ENCODE peak calls at places on chromosomes 11 and 22, in ten cellular contexts. Z, P, M, H, R, Q, V, L, T and C are unnamed samples.
A peak's percentile ranks its signal among the peaks of the same experiment; 100 is the strongest.

GRCh38 chr11:98536023-98536422 is 484.7 kb upstream of the CNTN5 start:
- DNase-seq in P (no peak), V (no peak), M (no peak), T (no peak), Q (no peak), H (no peak), Z (no peak), R (no peak), L (no peak), C (no peak)

GRCh38 chr11:77267910-77268309 is 33.6 kb downstream of the GDPD4 start:
- DNase-seq in Z (peak; percentile 84), T (peak; percentile 63), R (no peak), P (no peak), L (no peak), H (no peak), M (no peak), Q (no peak), V (peak; percentile 72), C (no peak)

GRCh38 chr22:28441720-28442263 is 237.8 kb downstream of the TTC28 start:
- DNase-seq in Q (no peak), T (no peak), L (no peak), M (no peak), P (no peak), H (no peak), R (no peak), Z (peak; percentile 49), V (no peak), C (no peak)

GRCh38 chr11:40381481-40381880 is 1078.0 kb downstream of the LRRC4C start:
- DNase-seq in P (no peak), Q (no peak), H (no peak), Z (no peak), M (no peak), T (no peak), R (no peak), L (no peak), V (no peak), C (no peak)

GRCh38 chr11:78192911-78193341 is 4.2 kb downstream of the USP35 start:
- DNase-seq in V (no peak), Z (no peak), H (peak; percentile 19), M (no peak), L (no peak), R (no peak), P (no peak), Q (no peak), T (no peak), C (no peak)

GRCh38 chr11:61041755-61042518 is 60.4 kb upstream of the CD5 start:
- DNase-seq in L (peak; percentile 27), Z (no peak), R (no peak), H (peak; percentile 93), V (no peak), Q (no peak), T (no peak), M (peak; percentile 81), P (no peak), C (no peak)

GRCh38 chr11:8030526-8031247 is 43.5 kb downstream of the EIF3F start:
- DNase-seq in R (no peak), M (no peak), Z (no peak), P (no peak), L (peak; percentile 11), T (no peak), Q (no peak), V (no peak), H (no peak), C (no peak)

GRCh38 chr11:114078423-114078822 is 18.9 kb downstream of the ZBTB16 start:
- DNase-seq in P (no peak), T (no peak), V (no peak), M (no peak), H (no peak), R (no peak), Z (no peak), Q (no peak), L (no peak), C (no peak)

GRCh38 chr22:40982482-40983385 is 31.6 kb downstream of the RBX1 start:
- DNase-seq in R (no peak), Q (no peak), T (no peak), V (no peak), P (no peak), Z (no peak), H (peak; percentile 74), L (no peak), M (no peak), C (no peak)

GRCh38 chr11:94581926-94582325 is 14.8 kb downstream of the PIWIL4 start:
- DNase-seq in T (no peak), L (peak; percentile 92), Q (no peak), H (no peak), P (no peak), Z (no peak), V (no peak), R (no peak), M (no peak), C (no peak)

GRCh38 chr11:128359515-128359914 is 227.8 kb downstream of the ETS1 start:
- DNase-seq in L (no peak), H (no peak), Q (no peak), M (no peak), Z (peak; percentile 48), R (no peak), T (no peak), P (no peak), V (no peak), C (no peak)

GRCh38 chr11:36452987-36453386 is 57.1 kb downstream of the TRAF6 start:
- DNase-seq in H (no peak), P (no peak), V (no peak), R (no peak), T (no peak), L (no peak), M (no peak), Z (no peak), Q (no peak), C (no peak)

GRCh38 chr22:45407793-45408192 is 5.6 kb downstream of the SMC1B start:
- DNase-seq in H (no peak), T (no peak), L (no peak), V (no peak), R (no peak), M (no peak), Z (no peak), Q (no peak), P (no peak), C (no peak)

GRCh38 chr11:45354976-45355705 is 69.0 kb upstream of the SYT13 start:
- DNase-seq in P (peak; percentile 85), Z (peak; percentile 39), R (peak; percentile 87), L (peak; percentile 91), V (no peak), Q (peak; percentile 80), M (peak; percentile 95), H (peak; percentile 91), T (no peak), C (no peak)

GRCh38 chr11:125335101-125335500 is 161.0 kb downstream of the FEZ1 start:
- DNase-seq in T (no peak), L (no peak), Q (no peak), V (no peak), R (no peak), M (no peak), H (peak; percentile 56), Z (no peak), P (no peak), C (no peak)

GRCh38 chr22:47568700-47569099 is 806.2 kb downstream of the TBC1D22A start:
- DNase-seq in H (no peak), P (no peak), L (no peak), V (no peak), R (no peak), M (no peak), Z (no peak), T (no peak), Q (no peak), C (no peak)

GRCh38 chr11:69664901-69665300 is 10.3 kb downstream of the LTO1 start:
- DNase-seq in H (peak; percentile 23), L (no peak), Z (no peak), R (no peak), Q (no peak), V (no peak), P (no peak), M (peak; percentile 34), T (no peak), C (no peak)

GRCh38 chr22:49099496-49100124 is 728.1 kb downstream of the BRD1 start:
- DNase-seq in R (peak; percentile 21), P (no peak), T (no peak), Z (peak; percentile 20), H (peak; percentile 49), Q (no peak), M (peak; percentile 37), L (no peak), V (no peak), C (peak; percentile 92)

GRCh38 chr22:29473001-29473400 is 7.0 kb upstream of the NEFH start:
- DNase-seq in Q (no peak), R (no peak), V (no peak), T (no peak), H (no peak), L (no peak), P (no peak), M (no peak), Z (no peak), C (no peak)

GRCh38 chr11:96318850-96319249 is 24.1 kb downstream of the MAML2 start:
- DNase-seq in Z (no peak), M (no peak), H (no peak), L (no peak), P (no peak), Q (no peak), V (no peak), R (no peak), T (no peak), C (no peak)

GRCh38 chr11:35009191-35009940 is 92.9 kb downstream of the PDHX start:
- DNase-seq in V (peak; percentile 65), T (no peak), R (no peak), L (no peak), Q (peak; percentile 14), M (no peak), P (no peak), Z (peak; percentile 91), H (no peak), C (no peak)